ENCODE peak calls at places on chromosomes 4 and X, in five cellular contexts. F is brain microvascular endothelial cell, A is MM.1S, K is tibial artery, J is prostate gland. H is an unnamed sample.

GRCh38 chrX:153526801-153527599 is 9.6 kb downstream of the ATP2B3 start:
- DNase-seq in K (no peak), J (no peak), A (no peak), F (no peak), H (no peak)

GRCh38 chr4:105714071-105714521 is 5.5 kb downstream of the GSTCD start:
- DNase-seq in J (no peak), K (no peak), A (peak; percentile 50), F (peak; percentile 1), H (no peak)

GRCh38 chr4:77695769-77696168 is 90.1 kb downstream of the CXCL13 start:
- DNase-seq in K (no peak), F (peak; percentile 93), J (no peak), A (no peak), H (no peak)

GRCh38 chrX:46209037-46209436 is 336.2 kb downstream of the ZNF674 start:
- DNase-seq in K (no peak), A (no peak), J (no peak), F (no peak), H (no peak)

GRCh38 chrX:109830704-109831206 is 97.7 kb upstream of the ACSL4 start:
- DNase-seq in F (no peak), K (no peak), J (no peak), A (no peak), H (no peak)

GRCh38 chr4:152415980-152416379 is 119.9 kb downstream of the FBXW7 start:
- DNase-seq in J (no peak), F (peak; percentile 62), A (no peak), K (no peak), H (no peak)

GRCh38 chrX:45322382-45322781 is 121.7 kb upstream of the DIPK2B start:
- DNase-seq in K (peak; percentile 20), J (peak; percentile 41), F (peak; percentile 61), A (peak; percentile 54), H (no peak)

GRCh38 chrX:132648870-132649269 is 160.0 kb upstream of the MBNL3 start:
- DNase-seq in A (no peak), F (no peak), J (no peak), K (no peak), H (no peak)

GRCh38 chrX:14291626-14292025 is 237.7 kb upstream of the GLRA2 start:
- DNase-seq in F (no peak), A (no peak), J (no peak), K (no peak), H (no peak)

GRCh38 chr4:6011686-6012085 is 6.5 kb downstream of the C4orf50 start:
- DNase-seq in F (no peak), A (no peak), J (peak; percentile 49), K (no peak), H (no peak)

GRCh38 chr4:87150498-87151261 is 69.7 kb downstream of the KLHL8 start:
- DNase-seq in F (peak; percentile 83), K (peak; percentile 29), J (peak; percentile 72), A (peak; percentile 78), H (peak; percentile 65)

GRCh38 chr4:85965529-85965928 is 394.3 kb downstream of the MAPK10 start:
- DNase-seq in J (no peak), A (no peak), K (no peak), F (no peak), H (no peak)

GRCh38 chr4:123788577-123788976 is 392.0 kb downstream of the SPRY1 start:
- DNase-seq in J (no peak), F (no peak), K (no peak), A (no peak), H (no peak)

GRCh38 chr4:13289391-13289790 is 194.7 kb downstream of the RAB28 start:
- DNase-seq in A (no peak), F (peak; percentile 69), J (no peak), K (no peak), H (no peak)

GRCh38 chr4:81471361-81472248 is at the start of gene RASGEF1B:
- DNase-seq in F (peak; percentile 61), K (peak; percentile 85), A (peak; percentile 94), J (peak; percentile 92), H (peak; percentile 78)

GRCh38 chrX:13658602-13659001 is 5.7 kb downstream of the TCEANC start:
- DNase-seq in A (peak; percentile 49), J (peak; percentile 31), F (peak; percentile 23), K (no peak), H (no peak)

GRCh38 chrX:73127700-73128241 is 48.5 kb upstream of the PABPC1L2A start:
- DNase-seq in J (no peak), K (no peak), F (no peak), A (no peak), H (no peak)

GRCh38 chrX:64186974-64187761 is 18.3 kb downstream of the AMER1 start:
- DNase-seq in A (no peak), J (no peak), F (no peak), K (no peak), H (no peak)

GRCh38 chrX:109880629-109881028 is 122.3 kb upstream of the TMEM164 start:
- DNase-seq in F (no peak), A (no peak), K (peak; percentile 35), J (no peak), H (no peak)

GRCh38 chrX:103329991-103330390 is at the start of gene TCEAL7:
- DNase-seq in K (no peak), A (no peak), F (no peak), J (no peak), H (no peak)

GRCh38 chr4:169058312-169058711 is 48.3 kb upstream of the CBR4 start:
- DNase-seq in K (no peak), A (no peak), F (no peak), J (no peak), H (no peak)

GRCh38 chr4:169060396-169061081 is 50.5 kb upstream of the CBR4 start:
- DNase-seq in A (no peak), J (no peak), F (no peak), K (no peak), H (no peak)

GRCh38 chr4:169062861-169063197 is 52.8 kb upstream of the CBR4 start:
- DNase-seq in A (no peak), J (no peak), F (no peak), K (no peak), H (no peak)

GRCh38 chr4:169063441-169063840 is 53.4 kb upstream of the CBR4 start:
- DNase-seq in A (no peak), F (no peak), J (no peak), K (no peak), H (no peak)

DNA sequence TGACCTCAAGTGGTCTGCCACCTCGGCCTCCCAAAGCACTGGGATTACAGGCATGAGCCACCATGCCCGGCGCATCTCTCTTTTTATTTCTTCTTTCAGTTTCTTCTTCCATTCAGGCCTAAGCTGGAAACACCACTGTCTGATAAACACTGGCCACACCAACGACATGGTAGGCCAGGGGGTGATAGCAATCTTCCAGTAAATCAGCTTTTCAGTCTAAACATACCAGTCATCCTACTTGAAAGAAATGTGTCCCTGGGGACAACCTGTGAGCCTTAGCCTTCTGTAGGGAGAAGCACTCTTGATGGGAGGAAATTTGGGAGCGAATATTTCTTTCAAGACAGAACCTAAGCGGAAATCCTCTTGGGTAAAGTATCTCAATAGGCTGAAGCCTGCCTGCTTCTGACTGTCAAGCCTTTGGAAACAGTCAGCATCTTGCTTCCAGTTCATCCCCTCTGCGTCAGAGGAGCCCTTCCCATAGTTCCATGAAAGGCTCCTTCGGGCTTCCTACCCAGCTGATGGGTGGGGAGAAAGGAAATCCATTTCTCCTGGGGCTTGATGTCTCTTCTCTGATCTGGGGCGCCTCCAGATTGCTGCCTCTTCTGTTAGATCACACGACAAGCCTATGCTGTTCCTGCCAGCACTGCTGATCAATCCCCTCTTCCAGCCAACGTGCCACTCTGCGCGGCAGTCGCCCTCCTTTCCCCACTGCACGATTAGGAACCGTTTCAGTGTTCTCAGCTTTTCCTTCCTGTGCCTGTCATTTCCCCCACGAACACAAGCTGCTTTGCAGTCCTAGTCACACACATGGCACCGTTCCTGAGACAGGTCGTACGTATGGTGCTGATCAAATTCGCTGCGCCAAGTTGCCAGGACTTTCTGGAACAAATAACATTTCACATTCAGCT is 49.5 kb upstream of the CBR4 start:
- DNase-seq in A (no peak), J (no peak), K (peak; percentile 62), F (no peak), H (no peak)
- H3K27ac ChIP-seq in A (no peak overlapping the region), J (peak overlapping the region; percentile 69), K (peak overlapping the region; percentile 49), F (no peak overlapping the region), H (peak overlapping the region; percentile 84)

DNA sequence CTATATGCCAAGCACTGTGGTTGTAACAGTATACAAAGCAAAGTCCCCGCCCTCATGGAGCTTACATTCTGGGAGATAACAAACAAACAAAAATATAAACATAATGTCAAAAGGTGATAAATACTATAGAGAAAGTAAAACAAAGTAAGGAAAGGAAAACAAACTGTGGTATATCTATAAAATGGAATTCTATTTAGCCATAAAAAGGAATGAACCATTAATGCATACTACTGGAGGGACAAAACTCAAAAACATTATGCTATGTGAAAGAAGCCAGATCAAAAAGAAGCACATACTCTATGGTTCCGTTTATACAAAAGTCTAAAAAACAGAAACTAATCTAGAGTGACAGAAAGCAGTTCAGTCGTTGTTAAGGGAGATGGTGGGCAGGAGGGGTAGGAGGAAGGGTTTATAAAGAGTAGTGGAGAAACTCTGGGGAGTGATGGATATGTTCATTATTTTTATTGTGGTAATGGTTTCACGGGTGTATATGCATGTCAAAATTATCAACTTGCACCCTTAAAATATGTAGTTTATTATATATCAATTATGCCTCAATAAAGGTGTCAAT is 31.5 kb downstream of the GPC3 start:
- DNase-seq in F (no peak), K (no peak), J (no peak), A (no peak), H (no peak)
- H3K27ac ChIP-seq in F (no peak overlapping the region), K (no peak overlapping the region), J (no peak overlapping the region), A (no peak overlapping the region), H (no peak overlapping the region)

GRCh38 chr4:173391691-173392090 is 7.2 kb downstream of the SCRG1 start:
- DNase-seq in A (no peak), F (no peak), J (no peak), K (no peak), H (no peak)

GRCh38 chr4:173403051-173403450 is 4.1 kb upstream of the SCRG1 start:
- DNase-seq in K (no peak), J (no peak), F (no peak), A (no peak), H (no peak)

GRCh38 chr4:173398251-173398650 is 665 bp downstream of the SCRG1 start:
- DNase-seq in F (no peak), K (no peak), A (no peak), J (no peak), H (no peak)

GRCh38 chr4:173399016-173399415 is at the start of gene SCRG1:
- DNase-seq in K (no peak), A (no peak), J (peak; percentile 27), F (no peak), H (no peak)

GRCh38 chr4:173397604-173398003 is 1.3 kb downstream of the SCRG1 start:
- DNase-seq in J (no peak), F (no peak), A (no peak), K (no peak), H (no peak)
- H3K27ac ChIP-seq in J (no peak overlapping the region), F (no peak overlapping the region), A (no peak overlapping the region), K (peak overlapping the region; percentile 72), H (peak overlapping the region; percentile 75)

DNA sequence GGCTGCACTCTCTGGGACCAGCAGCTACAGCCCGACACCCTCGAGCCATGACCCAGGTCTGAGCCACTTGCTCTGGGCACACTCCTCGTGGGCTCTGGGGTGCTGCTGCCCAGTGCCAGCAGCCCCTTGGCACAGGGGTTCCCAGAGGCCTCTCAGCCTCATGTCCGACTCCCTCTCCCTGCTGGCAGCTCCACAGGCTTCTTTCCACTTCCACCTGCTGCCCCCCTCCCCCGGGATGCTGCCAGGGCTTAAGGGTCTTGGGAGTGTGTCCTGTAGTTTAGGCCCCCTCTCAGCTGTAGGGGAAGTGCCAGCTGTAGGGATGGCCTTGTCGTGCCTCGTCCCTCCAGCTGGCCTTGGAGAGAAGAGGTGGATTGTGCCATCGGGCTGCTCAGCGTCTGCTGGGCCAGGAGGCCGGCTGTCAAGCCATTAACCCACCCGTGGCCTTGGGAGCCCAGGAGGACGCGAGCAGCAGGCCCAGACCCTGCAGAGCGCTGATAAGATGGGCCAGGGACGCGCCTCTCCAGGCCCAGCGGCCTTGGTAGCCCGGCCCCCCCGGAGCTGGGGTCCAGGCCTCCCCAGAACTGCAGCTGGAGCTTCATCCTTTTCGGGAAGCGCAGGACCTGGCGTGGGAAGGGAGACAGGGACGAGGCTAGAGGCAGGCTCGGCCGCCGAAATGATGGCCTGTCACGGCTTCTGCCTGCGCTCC is 1.0 kb upstream of the USP27X start:
- DNase-seq in F (no peak), A (no peak), J (no peak), K (no peak), H (no peak)
- H3K27ac ChIP-seq in F (no peak overlapping the region), A (no peak overlapping the region), J (peak overlapping the region; percentile 79), K (peak overlapping the region; percentile 89), H (peak overlapping the region; percentile 83)